ENCODE peak calls at places on chromosome 4, in five cellular contexts. Z, P, G, R and K are unnamed samples.

GRCh38 chr4:105135746-105136145 is 10.9 kb upstream of the TET2 start:
- DNase-seq in R (no peak), P (no peak), Z (no peak), G (no peak), K (no peak)

GRCh38 chr4:141571368-141571767 is 65.0 kb upstream of the IL15 start:
- DNase-seq in P (no peak), G (no peak), R (no peak), Z (no peak), K (no peak)

GRCh38 chr4:15100994-15101695 is 98.9 kb downstream of the CPEB2 start:
- DNase-seq in G (no peak), P (no peak), Z (no peak), R (no peak), K (no peak)

GRCh38 chr4:67103001-67103737 is 442.1 kb downstream of the CENPC start:
- DNase-seq in R (no peak), G (no peak), Z (no peak), P (no peak), K (no peak)

GRCh38 chr4:142373610-142374009 is 472.5 kb downstream of the INPP4B start:
- DNase-seq in G (no peak), Z (no peak), P (no peak), R (no peak), K (no peak)

GRCh38 chr4:70577220-70577927 is 14.7 kb upstream of the AMBN start:
- DNase-seq in G (no peak), Z (peak), P (no peak), R (no peak), K (peak)

GRCh38 chr4:71380721-71381120 is 41.9 kb downstream of the SLC4A4 start:
- DNase-seq in Z (no peak), R (no peak), G (no peak), P (no peak), K (no peak)

GRCh38 chr4:109429545-109429944 is 4.1 kb upstream of the SEC24B start:
- DNase-seq in Z (no peak), P (no peak), R (no peak), G (no peak), K (no peak)

GRCh38 chr4:182975806-182976205 is 58.6 kb upstream of the DCTD start:
- DNase-seq in P (peak), R (peak), Z (no peak), G (peak), K (no peak)

GRCh38 chr4:7828011-7828720 is 111.5 kb downstream of the AFAP1 start:
- DNase-seq in G (peak), Z (no peak), P (no peak), R (no peak), K (no peak)

GRCh38 chr4:47084795-47085194 is 53.4 kb downstream of the GABRB1 start:
- DNase-seq in G (no peak), R (no peak), Z (no peak), P (no peak), K (no peak)

GRCh38 chr4:46389301-46389761 is 597 bp downstream of the GABRA2 start:
- DNase-seq in G (peak), R (no peak), Z (peak), P (no peak), K (peak)

GRCh38 chr4:182062936-182063335 is 180.3 kb upstream of the TENM3 start:
- DNase-seq in R (no peak), P (peak), G (no peak), Z (no peak), K (no peak)

GRCh38 chr4:106329027-106329618 is 12.8 kb downstream of the AIMP1 start:
- DNase-seq in R (no peak), P (peak), Z (peak), G (peak), K (peak)

GRCh38 chr4:186029731-186030421 is 39.1 kb upstream of the TLR3 start:
- DNase-seq in P (no peak), R (no peak), Z (no peak), G (peak), K (no peak)

GRCh38 chr4:140266958-140267568 is 106.4 kb upstream of the SCOC start:
- DNase-seq in R (no peak), G (no peak), P (no peak), Z (no peak), K (no peak)

GRCh38 chr4:7698586-7698985 is 241.1 kb downstream of the AFAP1 start:
- DNase-seq in P (no peak), Z (no peak), G (peak), R (no peak), K (no peak)

GRCh38 chr4:26206339-26206738 is 114.5 kb upstream of the RBPJ start:
- DNase-seq in R (no peak), P (no peak), Z (no peak), G (no peak), K (no peak)

GRCh38 chr4:105474110-105474518 is 252 bp upstream of the PPA2 start:
- DNase-seq in G (no peak), Z (no peak), R (no peak), P (no peak), K (peak)

GRCh38 chr4:6112606-6113290 is 87.6 kb downstream of the JAKMIP1 start:
- DNase-seq in R (no peak), G (no peak), P (no peak), Z (no peak), K (no peak)

GRCh38 chr4:124530464-124531077 is 182.0 kb downstream of the ANKRD50 start:
- DNase-seq in G (no peak), R (no peak), Z (peak), P (no peak), K (no peak)

GRCh38 chr4:159191989-159192388 is 89.1 kb downstream of the RAPGEF2 start:
- DNase-seq in P (peak), R (no peak), Z (peak), G (no peak), K (peak)

GRCh38 chr4:18057821-18058533 is 36.4 kb upstream of the LCORL start:
- DNase-seq in R (no peak), G (no peak), P (no peak), Z (no peak), K (no peak)

GRCh38 chr4:184320630-184321029 is 103.0 kb upstream of the ENPP6 start:
- DNase-seq in Z (no peak), R (no peak), P (no peak), G (no peak), K (no peak)
- TF ChIP-seq FOXM1 in Z (no peak), R (no peak), P (no peak), G (no peak), K (no peak)

DNA sequence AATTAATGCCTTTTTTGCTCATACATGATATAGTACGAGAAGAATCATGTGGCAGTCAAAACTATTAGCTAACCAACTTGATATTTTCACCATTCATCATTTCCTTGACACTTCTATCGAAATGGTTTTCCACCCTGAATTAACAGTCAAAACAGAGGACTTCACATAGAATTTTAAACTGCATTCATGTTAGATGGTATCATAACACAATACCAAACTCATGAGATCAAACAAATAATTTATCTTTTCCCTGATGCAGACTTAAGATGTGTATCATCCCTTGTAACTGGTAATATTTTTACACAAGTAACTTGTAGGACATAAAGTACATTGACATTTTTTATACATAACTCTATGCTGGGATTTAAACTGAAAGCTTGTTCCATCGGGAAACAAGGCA is 18.2 kb upstream of the ANTXR2 start:
- DNase-seq in Z (no peak), P (no peak), G (no peak), R (no peak), K (no peak)
- TF ChIP-seq FOXM1 in Z (no peak), P (no peak), G (no peak), R (no peak), K (no peak)

DNA sequence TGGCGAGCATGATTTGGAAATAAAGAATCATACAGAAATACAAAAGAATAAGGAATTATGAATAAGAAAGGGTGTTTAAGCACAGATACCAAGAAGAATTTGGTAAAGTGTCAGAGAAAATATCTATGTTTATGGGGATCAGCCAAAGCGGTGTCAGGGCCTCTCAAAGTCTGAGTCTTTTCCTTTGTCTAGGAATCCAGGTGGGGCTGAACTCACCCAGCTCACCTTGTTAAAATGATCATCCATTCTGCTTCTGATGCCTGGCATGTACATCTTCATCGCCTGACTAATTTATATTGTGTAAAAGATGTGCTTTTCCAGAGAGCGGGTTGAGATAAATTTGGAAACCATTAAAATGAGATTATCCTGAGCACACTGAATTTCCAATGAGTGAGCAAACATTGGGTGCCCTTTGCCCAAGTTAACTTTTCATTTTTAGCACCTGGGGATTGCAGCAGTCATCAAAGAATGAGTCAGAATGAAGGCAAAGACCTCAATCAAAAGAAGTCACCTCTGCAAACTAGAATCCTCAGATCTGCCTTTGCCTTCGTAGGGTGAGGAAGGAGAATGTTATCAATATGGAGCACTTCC is 141.9 kb upstream of the ANXA3 start:
- DNase-seq in P (no peak), R (no peak), G (no peak), Z (no peak), K (no peak)
- TF ChIP-seq FOXM1 in P (no peak), R (no peak), G (no peak), Z (no peak), K (no peak)

GRCh38 chr4:83876047-83876446 is 340.1 kb downstream of the GPAT3 start:
- DNase-seq in P (no peak), R (no peak), G (no peak), Z (no peak), K (no peak)
- TF ChIP-seq FOXM1 in P (no peak), R (no peak), G (no peak), Z (no peak), K (no peak)

DNA sequence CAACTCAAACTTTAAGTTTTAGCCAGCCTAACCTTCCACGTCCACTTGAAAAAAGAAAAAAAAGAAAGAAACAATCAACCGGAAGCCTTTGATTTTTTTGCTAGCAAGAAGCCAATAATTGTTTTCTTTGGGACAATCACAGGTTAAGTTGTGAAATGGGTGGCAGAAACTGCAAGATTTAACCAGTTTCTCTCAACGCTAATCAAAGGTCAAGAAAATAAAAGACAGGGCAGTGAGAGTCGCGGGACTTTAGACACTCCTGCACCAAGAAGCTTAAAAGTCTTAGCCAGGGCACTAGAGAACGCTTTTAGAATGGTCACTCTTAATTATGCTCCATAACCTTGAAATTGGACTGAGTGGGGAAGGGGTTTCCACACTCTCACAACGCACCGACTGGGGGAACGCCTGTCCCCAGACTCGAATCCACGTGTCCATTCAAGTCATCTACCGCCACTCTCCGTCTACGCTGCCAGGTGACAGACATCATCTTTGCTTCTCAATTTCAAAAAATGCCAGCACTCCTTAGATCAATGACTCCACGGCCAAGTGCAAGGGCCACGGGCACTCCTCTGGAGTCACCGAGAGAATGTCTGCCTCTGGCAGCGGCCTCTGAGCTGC is 883 bp downstream of the ACSL1 start:
- DNase-seq in P (no peak), R (no peak), G (no peak), Z (no peak), K (no peak)
- TF ChIP-seq FOXM1 in P (no peak), R (no peak), G (no peak), Z (no peak), K (no peak)

GRCh38 chr4:133148690-133149363 is at the start of gene PCDH10:
- DNase-seq in Z (peak), G (peak), R (no peak), P (peak), K (peak)
- TF ChIP-seq FOXM1 in Z (no peak), G (no peak), R (no peak), P (no peak), K (no peak)

DNA sequence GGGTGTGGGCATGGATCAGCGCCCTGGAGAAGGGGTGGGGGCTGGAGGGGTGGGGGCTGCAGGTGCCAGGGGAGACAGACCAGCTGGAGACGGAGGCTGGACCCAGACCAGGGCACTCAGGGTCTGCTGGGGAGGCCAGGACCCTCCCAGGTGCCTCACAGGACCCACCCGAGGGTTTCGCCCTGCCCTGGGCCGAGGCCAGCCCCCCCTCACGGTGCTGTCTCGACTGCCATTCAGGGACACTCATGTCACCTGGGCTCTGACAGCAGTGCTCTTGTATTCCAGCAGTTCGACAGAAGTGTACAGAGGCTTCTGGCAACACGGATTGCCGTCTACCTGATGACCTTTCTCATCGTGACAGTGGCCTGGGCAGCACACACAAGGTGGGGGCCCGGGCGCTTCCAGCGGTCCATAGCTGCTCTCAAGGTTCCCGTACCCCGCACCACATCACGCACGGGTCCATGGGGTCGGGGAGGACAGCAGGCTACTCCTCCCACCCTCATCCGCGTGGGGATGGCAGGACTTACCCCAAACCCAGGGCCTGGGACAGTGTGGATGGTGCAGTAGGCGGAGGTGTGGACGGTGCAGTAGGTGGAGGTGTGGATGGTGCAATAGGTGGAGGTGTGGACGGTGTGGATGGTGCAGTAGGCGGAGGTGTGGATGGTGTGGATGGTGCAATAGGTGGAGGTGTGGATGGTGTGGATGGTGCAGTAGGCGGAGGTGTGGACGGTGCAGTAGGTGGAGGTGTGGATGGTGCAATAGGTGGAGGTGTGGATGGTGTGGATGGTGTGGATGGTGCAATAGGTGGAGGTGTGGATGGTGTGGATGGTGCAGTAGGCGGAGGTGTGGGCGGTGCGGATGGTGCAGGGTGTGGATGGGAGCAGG is 18.1 kb downstream of the TMEM175 start:
- DNase-seq in G (peak), R (no peak), Z (no peak), P (no peak), K (no peak)
- TF ChIP-seq FOXM1 in G (no peak), R (no peak), Z (no peak), P (no peak), K (no peak)